ENCODE peak calls at places on chromosome 20, in nine cellular contexts. Y is NB4; U is stimulated activated CD4-positive, alpha-beta T cell treated with anti-CD3 and anti-CD28 coated beads, Interleukin-15, amount 100 ng/mL, for 1 hour; V is iPS-NIHi11; I is BJ; E is cerebellum; L is Calu3; P is fibroblast of lung; F is NCI-H226. C is an unnamed sample.

GRCh38 chr20:25695532-25696383 is 895 bp downstream of the ZNF337 start:
- DNase-seq in Y (peak), U (no peak), V (no peak), I (no peak), E (no peak), L (no peak), P (peak), F (no peak), C (peak)

GRCh38 chr20:17646901-17647301 is 35.1 kb downstream of the RRBP1 start:
- DNase-seq in Y (no peak), U (no peak), V (no peak), I (no peak), E (no peak), L (no peak), P (no peak), F (no peak), C (no peak)

GRCh38 chr20:61727761-61728160 is 337.9 kb downstream of the TAF4 start:
- DNase-seq in Y (no peak), U (no peak), V (no peak), I (no peak), E (no peak), L (no peak), P (no peak), F (no peak), C (no peak)

GRCh38 chr20:60050193-60050960 is 92.2 kb downstream of the CDH26 start:
- DNase-seq in Y (no peak), U (no peak), V (peak), I (no peak), E (no peak), L (peak), P (no peak), F (no peak), C (no peak)

GRCh38 chr20:1720845-1721475 is 63.4 kb upstream of the SIRPG start:
- DNase-seq in Y (peak), U (no peak), V (no peak), I (no peak), E (no peak), L (no peak), P (no peak), F (no peak), C (no peak)

GRCh38 chr20:57609086-57609841 is 11.0 kb downstream of the ZBP1 start:
- DNase-seq in Y (no peak), U (no peak), V (no peak), I (no peak), E (no peak), L (no peak), P (no peak), F (no peak), C (no peak)

GRCh38 chr20:34293589-34293988 is 9.6 kb downstream of the AHCY start:
- DNase-seq in Y (no peak), U (no peak), V (no peak), I (no peak), E (no peak), L (no peak), P (no peak), F (no peak), C (no peak)

GRCh38 chr20:53878262-53879047 is 191.9 kb downstream of the BCAS1 start:
- DNase-seq in Y (no peak), U (no peak), V (no peak), I (no peak), E (no peak), L (no peak), P (no peak), F (no peak), C (no peak)

GRCh38 chr20:45306431-45306982 is at the start of gene RBPJL:
- DNase-seq in Y (peak), U (peak), V (peak), I (no peak), E (no peak), L (peak), P (no peak), F (no peak), C (peak)

GRCh38 chr20:48275737-48276342 is 490.6 kb upstream of the SULF2 start:
- DNase-seq in Y (no peak), U (no peak), V (peak), I (no peak), E (no peak), L (no peak), P (no peak), F (no peak), C (no peak)

GRCh38 chr20:47645632-47646031 is 139.6 kb downstream of the SULF2 start:
- DNase-seq in Y (no peak), U (no peak), V (no peak), I (no peak), E (no peak), L (no peak), P (no peak), F (no peak), C (no peak)

GRCh38 chr20:40276291-40276690 is 412.7 kb downstream of the MAFB start:
- DNase-seq in Y (no peak), U (no peak), V (no peak), I (no peak), E (no peak), L (no peak), P (no peak), F (no peak), C (no peak)

GRCh38 chr20:54723723-54724122 is 248.3 kb downstream of the DOK5 start:
- DNase-seq in Y (no peak), U (no peak), V (no peak), I (no peak), E (no peak), L (no peak), P (no peak), F (no peak), C (no peak)

GRCh38 chr20:4956200-4956810 is 45.0 kb downstream of the SLC23A2 start:
- DNase-seq in Y (peak), U (no peak), V (peak), I (no peak), E (peak), L (peak), P (peak), F (peak), C (peak)

GRCh38 chr20:63381781-63382431 is 20.8 kb upstream of the CHRNA4 start:
- DNase-seq in Y (peak), U (peak), V (peak), I (no peak), E (peak), L (peak), P (no peak), F (no peak), C (peak)

GRCh38 chr20:19449051-19449450 is 236.6 kb downstream of the SLC24A3 start:
- DNase-seq in Y (no peak), U (no peak), V (no peak), I (no peak), E (no peak), L (no peak), P (peak), F (no peak), C (no peak)

GRCh38 chr20:5735845-5736530 is 14.2 kb upstream of the SHLD1 start:
- DNase-seq in Y (no peak), U (no peak), V (no peak), I (no peak), E (no peak), L (no peak), P (no peak), F (no peak), C (peak)

GRCh38 chr20:48791666-48792071 is 36.1 kb downstream of the PREX1 start:
- DNase-seq in Y (no peak), U (no peak), V (no peak), I (peak), E (no peak), L (no peak), P (peak), F (no peak), C (no peak)

GRCh38 chr20:8385247-8385646 is 253.2 kb downstream of the PLCB1 start:
- DNase-seq in Y (peak), U (no peak), V (peak), I (no peak), E (no peak), L (no peak), P (peak), F (no peak), C (no peak)

GRCh38 chr20:49037962-49038387 is 8.1 kb upstream of the CSE1L start:
- DNase-seq in Y (peak), U (no peak), V (no peak), I (no peak), E (no peak), L (peak), P (peak), F (no peak), C (peak)